ENCODE peak calls at places on chromosomes 7 and 10, in four cellular contexts. H, K, M and Z are unnamed samples. For H3K4me1, the result is how much of the 10 kb centered on the place peaks cover.

GRCh38 chr7:48428091-48428710 is 256.9 kb downstream of the ABCA13 start:
- DNase-seq in H (no peak), K (no peak), M (no peak), Z (no peak)

GRCh38 chr7:100393233-100393905 is 20.1 kb downstream of the PILRA start:
- DNase-seq in H (no peak), K (no peak), M (no peak), Z (no peak)

GRCh38 chr10:22612316-22612715 is 102.1 kb downstream of the PIP4K2A start:
- DNase-seq in H (no peak), K (no peak), M (no peak), Z (no peak)

GRCh38 chr7:157937432-157937831 is 600.6 kb downstream of the DNAJB6 start:
- DNase-seq in H (no peak), K (no peak), M (no peak), Z (no peak)

GRCh38 chr10:13612654-13613373 is 26.0 kb downstream of the PRPF18 start:
- DNase-seq in H (no peak), K (no peak), M (no peak), Z (no peak)

GRCh38 chr10:55966131-55966530 is 394.9 kb downstream of the ZWINT start:
- DNase-seq in H (no peak), K (no peak), M (no peak), Z (no peak)

GRCh38 chr10:122044045-122044661 is 55.2 kb downstream of the TACC2 start:
- DNase-seq in H (peak), K (no peak), M (no peak), Z (no peak)

GRCh38 chr10:71316081-71316785 is 2.8 kb upstream of the SLC29A3 start:
- DNase-seq in H (no peak), K (no peak), M (no peak), Z (no peak)

GRCh38 chr7:29278362-29279070 is 83.9 kb downstream of the CHN2 start:
- DNase-seq in H (no peak), K (peak), M (no peak), Z (no peak)

GRCh38 chr7:8035647-8036518 is 67.3 kb downstream of the GLCCI1 start:
- DNase-seq in H (peak), K (peak), M (peak), Z (no peak)

GRCh38 chr7:17369686-17370426 is 71.4 kb downstream of the AHR start:
- DNase-seq in H (peak), K (no peak), M (no peak), Z (no peak)

GRCh38 chr10:82742478-82742877 is 867.5 kb downstream of the NRG3 start:
- DNase-seq in H (no peak), K (no peak), M (no peak), Z (no peak)

GRCh38 chr7:40986351-40986873 is 716.5 kb downstream of the INHBA start:
- DNase-seq in H (no peak), K (no peak), M (no peak), Z (no peak)

GRCh38 chr10:78931333-78932083 is 137.3 kb upstream of the ZMIZ1 start:
- DNase-seq in H (no peak), K (no peak), M (no peak), Z (peak)

GRCh38 chr10:121926669-121927360 is 1.0 kb downstream of the ATE1 start:
- DNase-seq in H (no peak), K (no peak), M (no peak), Z (no peak)

GRCh38 chr7:111660478-111660877 is 98.2 kb upstream of the IMMP2L start:
- DNase-seq in H (no peak), K (no peak), M (no peak), Z (no peak)

GRCh38 chr7:109986701-109987100 is 1104.2 kb upstream of the LRRN3 start:
- DNase-seq in H (no peak), K (no peak), M (no peak), Z (no peak)

GRCh38 chr10:29078919-29079318 is 210.0 kb upstream of the LYZL1 start:
- DNase-seq in H (no peak), K (no peak), M (no peak), Z (peak)

GRCh38 chr7:106059556-106059955 is 52.6 kb downstream of the SYPL1 start:
- DNase-seq in H (no peak), K (no peak), M (no peak), Z (no peak)

GRCh38 chr10:6009159-6009558 is 31.8 kb upstream of the IL15RA start:
- DNase-seq in H (no peak), K (no peak), M (no peak), Z (no peak)

GRCh38 chr7:29812185-29812876 is 6.0 kb downstream of the WIPF3 start:
- DNase-seq in H (no peak), K (no peak), M (no peak), Z (no peak)

GRCh38 chr10:131636841-131637724 is 263.7 kb upstream of the PPP2R2D start:
- DNase-seq in H (no peak), K (no peak), M (no peak), Z (no peak)

GRCh38 chr10:122347162-122347561 is 27.3 kb upstream of the PLEKHA1 start:
- DNase-seq in H (no peak), K (no peak), M (no peak), Z (no peak)

GRCh38 chr7:24178811-24179210 is 105.2 kb upstream of the NPY start:
- DNase-seq in H (no peak), K (no peak), M (no peak), Z (no peak)

GRCh38 chr10:91683976-91684375 is 51.1 kb upstream of the PPP1R3C start:
- DNase-seq in H (no peak), K (no peak), M (no peak), Z (no peak)

GRCh38 chr7:158284121-158284520 is 303.5 kb downstream of the PTPRN2 start:
- DNase-seq in H (no peak), K (peak), M (no peak), Z (no peak)

GRCh38 chr7:23234569-23235296 is 11.8 kb upstream of the GPNMB start:
- DNase-seq in H (no peak), K (no peak), M (peak), Z (no peak)

GRCh38 chr7:105734233-105734632 is 142.2 kb downstream of the ATXN7L1 start:
- DNase-seq in H (peak), K (no peak), M (no peak), Z (no peak)

GRCh38 chr7:107078517-107078966 is 34.0 kb downstream of the PRKAR2B start:
- DNase-seq in H (no peak), K (no peak), M (no peak), Z (peak)

GRCh38 chr10:87925570-87925969 is 62.1 kb downstream of the PTEN start:
- DNase-seq in H (no peak), K (no peak), M (no peak), Z (no peak)

GRCh38 chr10:78602201-78602917 is 466.4 kb upstream of the ZMIZ1 start:
- DNase-seq in H (no peak), K (no peak), M (no peak), Z (no peak)

GRCh38 chr10:43785252-43785651 is 136.6 kb upstream of the ZNF32 start:
- DNase-seq in H (peak), K (no peak), M (no peak), Z (no peak)

GRCh38 chr7:30068117-30068516 is 39.9 kb downstream of the PLEKHA8 start:
- DNase-seq in H (no peak), K (no peak), M (no peak), Z (no peak)

GRCh38 chr7:75688200-75689136 is 50.3 kb downstream of the HIP1 start:
- DNase-seq in H (peak), K (no peak), M (no peak), Z (peak)

GRCh38 chr10:67788028-67788886 is 49.7 kb downstream of the DNAJC12 start:
- DNase-seq in H (peak), K (peak), M (no peak), Z (peak)

GRCh38 chr10:69451784-69452251 is 553 bp downstream of the TSPAN15 start:
- DNase-seq in H (no peak), K (peak), M (no peak), Z (peak)

GRCh38 chr10:42836771-42837468 is 54.3 kb downstream of the BMS1 start:
- DNase-seq in H (peak), K (no peak), M (no peak), Z (peak)

GRCh38 chr7:29063231-29063630 is 83.1 kb downstream of the CPVL start:
- DNase-seq in H (no peak), K (no peak), M (no peak), Z (no peak)

GRCh38 chr7:43535031-43535451 is 47.9 kb upstream of the STK17A start:
- DNase-seq in H (no peak), K (no peak), M (no peak), Z (no peak)

GRCh38 chr10:45418859-45419672 is 45.0 kb downstream of the ALOX5 start:
- DNase-seq in H (peak), K (peak), M (peak), Z (peak)
- TF ChIP-seq TCF12 in H (no peak), K (no peak), M (no peak), Z (no peak)

GRCh38 chr7:38669965-38670520 is 38.9 kb upstream of the AMPH start:
- DNase-seq in H (no peak), K (no peak), M (no peak), Z (no peak)

GRCh38 chr7:38673795-38674194 is 42.6 kb upstream of the AMPH start:
- DNase-seq in H (no peak), K (no peak), M (no peak), Z (no peak)

GRCh38 chr7:38675500-38676106 is 44.4 kb upstream of the AMPH start:
- DNase-seq in H (no peak), K (no peak), M (no peak), Z (no peak)

GRCh38 chr7:38671901-38672559 is 40.9 kb upstream of the AMPH start:
- DNase-seq in H (no peak), K (no peak), M (no peak), Z (no peak)
- H3K4me1 ChIP-seq in H (under half), K (under half), M (under half), Z (under half)

DNA sequence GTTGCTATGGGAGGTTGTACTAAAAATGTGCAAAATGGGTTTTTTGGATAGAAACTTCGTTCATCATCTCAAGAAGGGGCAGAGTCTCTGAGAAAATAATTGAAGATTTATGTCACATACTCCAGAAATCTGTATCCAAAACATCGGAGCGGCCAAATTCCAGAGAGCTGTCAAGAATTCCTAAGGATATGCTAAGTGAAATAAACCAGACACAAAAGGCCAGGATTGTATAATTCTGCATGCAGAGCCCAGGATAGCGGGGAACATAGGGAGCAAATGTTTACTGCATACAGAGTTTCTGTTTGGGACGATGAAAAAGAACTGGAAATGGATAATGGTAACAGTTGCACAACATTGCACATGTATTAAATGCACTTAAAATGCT is 224.2 kb upstream of the AUTS2 start:
- DNase-seq in H (no peak), K (no peak), M (no peak), Z (no peak)
- TF ChIP-seq JUND in H (no peak), K (no peak), M (no peak), Z (peak)

DNA sequence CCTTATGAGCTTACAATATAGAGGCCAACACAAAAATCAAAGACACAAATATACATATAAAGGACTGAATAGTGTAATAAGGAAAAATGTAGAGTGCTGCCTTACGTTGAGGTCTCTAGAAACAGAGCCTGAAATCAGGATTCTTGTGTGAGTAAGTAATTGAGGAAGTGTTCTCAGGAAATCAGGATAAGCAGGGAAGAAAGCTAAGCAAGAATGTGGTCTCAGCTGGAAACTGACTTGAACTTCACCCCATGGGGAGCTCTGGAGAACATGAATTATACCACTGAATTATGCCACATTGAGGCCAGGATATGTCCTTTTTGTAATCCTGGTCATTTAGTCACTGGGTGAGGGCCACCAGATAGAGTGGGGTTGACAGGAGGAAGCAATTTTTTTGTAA is 191.9 kb downstream of the ETV1 start:
- DNase-seq in H (no peak), K (no peak), M (no peak), Z (no peak)
- TF ChIP-seq TCF12 in H (no peak), K (no peak), M (no peak), Z (no peak)